ENCODE peak calls at places on chromosomes 11 and 22, in five cellular contexts. V, F, D, B and G are unnamed samples. For H3K4me1, the result is how much of the 10 kb centered on the place peaks cover.

GRCh38 chr22:46027219-46028068 is 50.5 kb upstream of the WNT7B start:
- DNase-seq in B (peak), F (no peak), D (peak), V (peak), G (no peak)

GRCh38 chr22:44524806-44525205 is 26.8 kb upstream of the RTL6 start:
- DNase-seq in D (no peak), F (no peak), B (no peak), V (no peak), G (no peak)

GRCh38 chr22:40583058-40583741 is 53.3 kb downstream of the MRTFA start:
- DNase-seq in D (no peak), V (no peak), B (no peak), F (no peak), G (no peak)

GRCh38 chr22:19879248-19879575 is 24.5 kb upstream of the GNB1L start:
- DNase-seq in V (peak), B (peak), D (no peak), F (no peak), G (no peak)

GRCh38 chr11:74822187-74822586 is 73.5 kb downstream of the RNF169 start:
- DNase-seq in V (no peak), F (no peak), D (no peak), B (no peak), G (no peak)

GRCh38 chr22:46895753-46896152 is 133.3 kb downstream of the TBC1D22A start:
- DNase-seq in D (no peak), B (no peak), V (no peak), F (no peak), G (no peak)

GRCh38 chr11:44621140-44621681 is 55.7 kb downstream of the CD82 start:
- DNase-seq in D (peak), F (peak), B (peak), V (peak), G (peak)

GRCh38 chr22:35997438-35997837 is 31.2 kb downstream of the RBFOX2 start:
- DNase-seq in V (no peak), B (no peak), D (no peak), F (no peak), G (no peak)

GRCh38 chr11:95925011-95925410 is 1.1 kb upstream of the MTMR2 start:
- DNase-seq in B (no peak), F (no peak), D (peak), V (no peak), G (no peak)

GRCh38 chr11:71542856-71543743 is 5.1 kb upstream of the KRTAP5-9 start:
- DNase-seq in D (no peak), B (no peak), F (no peak), V (no peak), G (no peak)

GRCh38 chr11:77091146-77091940 is 11.3 kb upstream of the OMP start:
- DNase-seq in D (peak), F (peak), B (peak), V (peak), G (peak)

GRCh38 chr22:45919504-45920286 is 57.3 kb downstream of the WNT7B start:
- DNase-seq in D (no peak), V (no peak), B (peak), F (no peak), G (no peak)

GRCh38 chr11:46347637-46348311 is 511 bp downstream of the DGKZ start:
- DNase-seq in V (no peak), D (no peak), B (peak), F (no peak), G (no peak)

GRCh38 chr22:35587896-35588295 is 29.2 kb downstream of the MB start:
- DNase-seq in B (no peak), F (no peak), D (no peak), V (no peak), G (no peak)

GRCh38 chr11:95140397-95141030 is 50.9 kb downstream of the ENDOD1 start:
- DNase-seq in F (no peak), D (no peak), B (no peak), V (no peak), G (no peak)

GRCh38 chr22:19892249-19892879 is 37.7 kb upstream of the GNB1L start:
- DNase-seq in B (peak), D (peak), F (no peak), V (no peak), G (no peak)

GRCh38 chr11:61793084-61793828 is 545 bp downstream of the FEN1 start:
- DNase-seq in D (peak), V (no peak), F (no peak), B (no peak), G (no peak)

GRCh38 chr11:363948-364761 is 5.1 kb upstream of the B4GALNT4 start:
- DNase-seq in F (no peak), D (no peak), B (peak), V (no peak), G (peak)

GRCh38 chr22:17112491-17113042 is 8.6 kb downstream of the TMEM121B start:
- DNase-seq in B (no peak), D (no peak), F (no peak), V (no peak), G (no peak)

GRCh38 chr11:100752371-100753073 is 65.4 kb downstream of the ARHGAP42 start:
- DNase-seq in F (no peak), V (no peak), B (no peak), D (no peak), G (no peak)

GRCh38 chr11:14554959-14555358 is 34.8 kb upstream of the PSMA1 start:
- DNase-seq in B (no peak), V (no peak), F (no peak), D (no peak), G (no peak)

GRCh38 chr22:17113600-17113999 is 7.6 kb downstream of the TMEM121B start:
- DNase-seq in F (no peak), V (no peak), D (no peak), B (no peak), G (no peak)

GRCh38 chr22:22818202-22818538 is 69.4 kb upstream of the IGLL5 start:
- DNase-seq in V (no peak), B (no peak), D (no peak), F (no peak), G (no peak)

GRCh38 chr11:17489729-17490128 is 13.1 kb upstream of the ABCC8 start:
- DNase-seq in V (no peak), B (no peak), D (no peak), F (no peak), G (no peak)
- H3K4me1 ChIP-seq in V (under half), B (under half), D (under half), F (under half), G (under half)

GRCh38 chr22:37476389-37477329 is 9.5 kb downstream of the MFNG start:
- DNase-seq in D (no peak), V (no peak), B (no peak), F (no peak), G (no peak)
- H3K4me1 ChIP-seq in D (under half), V (under half), B (under half), F (under half), G (under half)

GRCh38 chr22:32660292-32660691 is 141.2 kb upstream of the TIMP3 start:
- DNase-seq in F (peak), D (peak), B (peak), V (peak), G (peak)
- H3K4me1 ChIP-seq in F (under half), D (under half), B (under half), V (under half), G (under half)

GRCh38 chr11:124633355-124633754 is 10.7 kb downstream of the TBRG1 start:
- DNase-seq in F (no peak), B (no peak), D (no peak), V (no peak), G (no peak)
- H3K4me1 ChIP-seq in F (under half), B (under half), D (under half), V (under half), G (under half)